ENCODE peak calls at places on chromosomes 5 and 9, in six cellular contexts. U, Z, I, N, R and Q are unnamed samples.

GRCh38 chr9:135076143-135076875 is 11.2 kb upstream of the OLFM1 start:
- DNase-seq in U (no peak), Z (no peak), I (no peak), N (peak), R (no peak), Q (no peak)

GRCh38 chr5:69415584-69415958 is 655 bp downstream of the MARVELD2 start:
- DNase-seq in U (peak), Z (no peak), I (no peak), N (no peak), R (peak), Q (no peak)

GRCh38 chr9:116587919-116588318 is 99.2 kb upstream of the TRIM32 start:
- DNase-seq in U (no peak), Z (no peak), I (no peak), N (no peak), R (no peak), Q (no peak)

GRCh38 chr5:138954257-138955012 is 79.3 kb upstream of the LRRTM2 start:
- DNase-seq in U (peak), Z (no peak), I (no peak), N (peak), R (no peak), Q (no peak)

GRCh38 chr9:21015122-21015815 is 16.2 kb downstream of the HACD4 start:
- DNase-seq in U (peak), Z (no peak), I (no peak), N (no peak), R (no peak), Q (no peak)

GRCh38 chr9:83981126-83981871 is 694 bp downstream of the RMI1 start:
- DNase-seq in U (peak), Z (peak), I (peak), N (no peak), R (peak), Q (peak)

GRCh38 chr5:81971086-81971693 is 633 bp upstream of the ATG10 start:
- DNase-seq in U (no peak), Z (peak), I (peak), N (no peak), R (peak), Q (no peak)

GRCh38 chr5:655406-655805 is 37.7 kb downstream of the TPPP start:
- DNase-seq in U (no peak), Z (no peak), I (no peak), N (no peak), R (no peak), Q (no peak)

GRCh38 chr5:176803027-176803942 is 7.1 kb upstream of the UNC5A start:
- DNase-seq in U (no peak), Z (no peak), I (no peak), N (no peak), R (no peak), Q (no peak)

GRCh38 chr5:58565033-58565432 is 17.8 kb upstream of the RAB3C start:
- DNase-seq in U (no peak), Z (no peak), I (no peak), N (no peak), R (no peak), Q (no peak)

GRCh38 chr5:159209438-159210305 is at the start of gene RNF145:
- DNase-seq in U (peak), Z (peak), I (peak), N (peak), R (peak), Q (peak)

GRCh38 chr5:104347119-104347708 is 784.6 kb upstream of the NUDT12 start:
- DNase-seq in U (peak), Z (no peak), I (peak), N (no peak), R (no peak), Q (no peak)

GRCh38 chr5:91642592-91642991 is 259.5 kb upstream of the ARRDC3 start:
- DNase-seq in U (no peak), Z (no peak), I (no peak), N (no peak), R (no peak), Q (no peak)

GRCh38 chr5:123094919-123095693 is 6.1 kb downstream of the PRDM6 start:
- DNase-seq in U (peak), Z (no peak), I (peak), N (no peak), R (no peak), Q (no peak)

GRCh38 chr5:150113047-150113744 is 26.8 kb upstream of the CSF1R start:
- DNase-seq in U (peak), Z (no peak), I (no peak), N (no peak), R (no peak), Q (peak)

GRCh38 chr9:3732077-3733038 is 206.6 kb upstream of the RFX3 start:
- DNase-seq in U (peak), Z (peak), I (peak), N (no peak), R (peak), Q (no peak)

GRCh38 chr9:112782218-112782617 is 31.7 kb downstream of the SNX30 start:
- DNase-seq in U (no peak), Z (no peak), I (no peak), N (no peak), R (peak), Q (no peak)

GRCh38 chr5:132057498-132058255 is 2.8 kb upstream of the IL3 start:
- DNase-seq in U (no peak), Z (no peak), I (no peak), N (no peak), R (no peak), Q (no peak)

GRCh38 chr9:93809204-93809940 is 145.8 kb downstream of the BARX1 start:
- DNase-seq in U (no peak), Z (no peak), I (no peak), N (no peak), R (no peak), Q (no peak)

GRCh38 chr5:9365501-9365900 is 180.4 kb downstream of the SEMA5A start:
- DNase-seq in U (no peak), Z (no peak), I (no peak), N (no peak), R (no peak), Q (no peak)

GRCh38 chr5:126515337-126515736 is 79.7 kb downstream of the ALDH7A1 start:
- DNase-seq in U (peak), Z (no peak), I (no peak), N (no peak), R (no peak), Q (no peak)

GRCh38 chr5:126516133-126516532 is 78.9 kb downstream of the ALDH7A1 start:
- DNase-seq in U (no peak), Z (no peak), I (peak), N (no peak), R (no peak), Q (no peak)

GRCh38 chr5:126513302-126513701 is 81.7 kb downstream of the ALDH7A1 start:
- DNase-seq in U (no peak), Z (no peak), I (no peak), N (no peak), R (no peak), Q (no peak)

GRCh38 chr5:126513703-126514102 is 81.3 kb downstream of the ALDH7A1 start:
- DNase-seq in U (no peak), Z (no peak), I (peak), N (no peak), R (no peak), Q (no peak)

DNA sequence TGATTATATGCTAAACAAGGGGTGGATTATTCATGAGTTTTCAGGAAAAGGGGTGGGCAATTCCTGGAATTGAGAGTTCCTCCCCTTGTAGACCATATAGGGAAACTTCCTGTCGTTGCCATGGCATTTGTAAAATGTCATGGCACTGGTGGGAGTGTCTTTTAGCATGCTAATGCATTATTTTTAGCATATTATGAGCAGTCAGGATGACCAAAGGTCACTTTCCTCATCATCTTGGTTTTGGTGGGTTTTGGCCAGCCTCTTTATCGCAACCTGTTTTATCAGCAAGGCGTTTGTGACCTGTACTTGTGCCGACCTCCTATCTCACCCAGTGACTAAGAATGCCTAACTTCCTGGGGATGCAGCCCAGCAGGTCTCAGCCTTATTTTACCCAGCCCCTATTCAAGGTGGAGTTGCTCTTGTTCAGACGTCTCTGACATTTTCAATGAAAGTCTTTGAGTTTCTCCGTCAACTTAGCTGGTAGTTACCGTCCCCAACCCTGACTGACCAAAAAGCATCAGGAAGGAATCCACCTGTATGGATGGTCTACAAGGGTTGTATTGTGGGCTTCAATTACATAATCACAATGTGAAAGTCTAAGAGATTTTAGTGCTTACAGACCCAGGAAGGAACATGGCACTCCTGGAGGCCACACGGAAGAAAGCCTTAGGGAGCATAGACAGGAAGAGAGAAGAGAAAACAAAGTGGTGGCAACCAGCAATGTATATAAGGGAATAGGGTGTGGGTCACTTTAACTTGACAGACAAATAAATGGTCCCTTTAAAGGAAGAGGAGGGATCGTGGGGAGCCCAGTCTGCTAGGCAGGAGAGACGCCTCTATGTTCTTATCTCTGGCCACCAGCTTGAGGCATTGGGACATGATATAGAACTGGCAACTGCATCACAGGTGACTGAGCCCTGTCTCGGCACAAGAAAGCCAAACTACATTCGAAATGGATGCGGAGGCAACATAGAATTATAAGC is 80.6 kb downstream of the ALDH7A1 start:
- DNase-seq in U (peak), Z (no peak), I (peak), N (no peak), R (no peak), Q (no peak)
- H3K4me3 ChIP-seq in U (no peak), Z (no peak), I (no peak), N (no peak), R (no peak), Q (no peak)

GRCh38 chr9:128828719-128829452 is 708 bp downstream of the SPOUT1 start:
- DNase-seq in U (no peak), Z (no peak), I (no peak), N (no peak), R (no peak), Q (no peak)

GRCh38 chr9:128824911-128825310 is 4.7 kb downstream of the SPOUT1 start:
- DNase-seq in U (no peak), Z (no peak), I (no peak), N (no peak), R (no peak), Q (no peak)

GRCh38 chr9:128825923-128826702 is 3.5 kb downstream of the SPOUT1 start:
- DNase-seq in U (peak), Z (peak), I (no peak), N (no peak), R (no peak), Q (no peak)

GRCh38 chr9:128829477-128830251 is at the start of gene SPOUT1:
- DNase-seq in U (peak), Z (peak), I (peak), N (peak), R (peak), Q (peak)

DNA sequence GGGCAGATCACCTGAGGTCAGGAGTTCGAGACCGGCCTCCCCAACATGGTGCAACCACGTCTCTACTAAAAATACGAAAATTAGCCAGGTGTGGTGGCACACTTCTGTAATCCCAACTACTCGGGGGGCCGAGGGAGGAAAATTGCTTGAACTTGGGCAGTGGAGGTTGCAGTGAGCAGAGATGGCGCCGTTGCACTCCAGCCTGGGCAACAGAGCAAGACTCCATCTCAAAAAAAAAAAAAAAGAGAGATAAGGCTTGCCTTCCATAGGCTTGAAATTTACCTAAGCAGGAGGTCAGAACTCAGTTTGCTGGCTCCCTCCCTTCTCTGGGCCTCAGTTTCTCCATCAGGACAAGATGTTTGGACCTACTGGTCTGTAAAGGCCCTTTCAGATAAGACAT is 1.3 kb downstream of the SPOUT1 start:
- DNase-seq in U (no peak), Z (no peak), I (no peak), N (no peak), R (no peak), Q (no peak)
- H3K4me3 ChIP-seq in U (no peak), Z (peak), I (no peak), N (no peak), R (no peak), Q (peak)

DNA sequence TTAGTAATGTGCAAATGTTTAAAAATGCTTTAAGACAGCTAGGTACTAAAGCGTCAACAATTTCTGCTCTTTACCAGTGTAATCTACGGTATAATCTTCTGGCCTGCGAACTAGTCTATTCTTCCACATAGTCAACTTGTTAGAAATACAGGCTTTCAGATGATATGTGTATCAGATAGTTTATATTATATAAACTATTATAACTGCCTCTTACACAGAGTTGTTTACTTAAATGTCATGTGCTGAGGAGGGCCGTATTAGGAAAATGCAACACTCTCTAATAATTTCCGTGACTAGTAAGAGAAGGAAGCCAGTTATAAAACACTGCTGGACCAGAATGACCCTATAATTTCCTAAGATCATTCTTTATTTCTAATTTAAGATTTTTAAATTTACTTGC is 63.6 kb downstream of the WDR41 start:
- DNase-seq in U (no peak), Z (no peak), I (peak), N (no peak), R (no peak), Q (no peak)
- H3K4me3 ChIP-seq in U (no peak), Z (no peak), I (no peak), N (no peak), R (no peak), Q (no peak)

DNA sequence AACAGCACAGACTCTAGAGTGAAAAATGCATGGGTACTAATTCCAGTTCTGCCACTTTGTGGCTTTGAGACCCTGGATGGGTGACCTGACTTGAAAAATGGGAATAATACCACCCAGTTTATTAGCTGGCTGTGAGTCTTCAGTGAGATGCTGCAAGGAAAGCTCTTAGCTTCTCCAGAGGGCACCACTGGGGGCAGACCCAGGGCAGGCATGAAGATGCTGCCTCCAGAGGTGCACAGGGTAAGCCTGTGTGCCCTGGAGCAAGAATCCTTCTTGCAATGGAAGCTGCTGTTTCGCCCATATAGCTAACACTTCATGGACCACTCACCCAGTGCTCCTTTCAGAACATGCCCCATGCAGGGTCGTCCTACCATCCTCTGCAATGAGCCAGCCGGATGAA is 75.7 kb downstream of the C5orf15 start:
- DNase-seq in U (no peak), Z (no peak), I (no peak), N (peak), R (no peak), Q (no peak)
- H3K4me3 ChIP-seq in U (no peak), Z (no peak), I (no peak), N (no peak), R (no peak), Q (no peak)

DNA sequence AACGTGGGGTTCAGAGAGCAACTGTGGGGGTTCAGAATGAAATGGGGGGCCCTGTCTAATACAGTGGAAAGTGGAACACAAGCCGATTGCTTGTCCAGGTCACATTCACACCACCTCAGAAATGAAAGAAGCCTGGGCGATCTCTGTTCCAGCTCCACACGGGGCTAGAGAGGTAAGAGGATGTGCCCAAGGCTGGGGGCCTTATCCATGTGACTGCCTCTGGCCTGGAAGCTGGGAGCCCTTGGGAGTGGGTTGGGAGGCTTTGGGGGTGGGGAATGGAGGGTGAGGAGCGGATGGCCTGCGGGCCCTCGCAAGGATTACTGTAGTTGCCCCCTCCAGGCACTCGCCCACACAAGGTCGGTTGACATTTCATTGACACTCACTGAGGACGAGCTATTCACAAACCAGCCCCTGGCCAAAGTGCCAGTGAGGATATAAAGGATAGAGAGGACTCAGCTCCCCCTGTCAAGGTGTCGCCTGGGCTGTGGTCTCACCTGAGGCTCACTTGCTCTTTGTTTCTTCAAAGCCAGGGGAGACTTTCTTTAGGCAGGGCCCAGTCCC is 86.7 kb downstream of the LIFR start:
- DNase-seq in U (no peak), Z (no peak), I (no peak), N (no peak), R (no peak), Q (no peak)
- H3K4me3 ChIP-seq in U (no peak), Z (no peak), I (no peak), N (no peak), R (no peak), Q (no peak)

DNA sequence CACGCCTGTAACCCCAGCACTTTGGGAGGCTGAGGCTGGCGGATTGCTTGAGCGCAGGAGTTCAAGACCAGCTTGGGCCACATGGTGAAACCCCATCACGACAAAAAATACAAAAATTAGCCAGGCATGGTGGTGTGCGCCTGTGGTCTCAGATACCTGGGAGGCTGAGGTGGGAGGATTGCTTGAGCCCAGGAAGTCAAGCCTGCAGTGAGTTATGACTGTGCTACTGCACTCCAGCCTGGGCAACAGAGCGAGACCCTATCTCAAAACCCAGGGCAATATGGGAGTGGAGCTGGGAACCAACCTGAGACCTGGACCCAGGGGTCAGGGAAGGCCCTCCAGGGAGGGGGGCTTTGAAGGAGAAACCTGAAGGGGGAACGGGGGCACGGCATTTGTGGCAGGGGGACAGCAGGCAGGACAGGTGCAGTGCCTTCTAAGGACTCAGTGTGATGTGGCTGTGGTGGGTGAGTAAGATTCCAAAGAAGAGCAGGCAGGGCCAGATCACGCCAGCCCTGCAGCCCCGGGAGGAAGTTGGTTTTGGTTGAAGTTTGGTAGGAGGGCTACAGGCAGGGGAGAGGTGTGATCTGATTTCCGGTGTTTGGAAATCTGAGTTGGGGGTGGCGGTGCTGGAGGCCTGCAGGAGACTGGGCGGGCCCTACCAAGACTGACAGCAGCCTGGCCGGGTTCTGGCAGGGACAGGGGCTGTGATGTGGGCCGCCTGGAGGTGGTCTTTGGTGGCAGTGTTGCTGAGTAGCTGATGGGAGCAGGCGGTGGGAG is 46.2 kb downstream of the NTNG2 start:
- DNase-seq in U (peak), Z (no peak), I (no peak), N (no peak), R (no peak), Q (no peak)
- H3K4me3 ChIP-seq in U (no peak), Z (no peak), I (no peak), N (no peak), R (no peak), Q (no peak)

DNA sequence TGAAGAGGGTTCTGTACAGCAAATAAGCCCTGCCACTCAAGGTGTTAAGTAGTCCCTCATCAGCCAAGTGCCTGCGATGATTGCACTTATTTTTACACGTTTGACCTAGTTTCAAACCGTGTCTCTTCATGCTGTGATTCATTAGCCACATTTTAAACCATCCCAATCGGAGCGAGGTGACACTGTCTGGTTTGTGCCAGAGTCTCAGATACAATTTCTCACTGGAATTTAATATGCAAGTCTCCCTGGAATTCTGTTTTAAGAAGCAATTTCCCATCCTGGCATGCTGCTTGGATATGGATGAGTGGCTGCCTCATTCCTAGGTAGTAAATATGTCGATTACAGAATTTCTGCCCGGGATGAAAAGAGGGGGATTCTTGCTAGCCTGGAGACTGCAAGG is 1.6 kb downstream of the INSYN2B start:
- DNase-seq in U (no peak), Z (no peak), I (no peak), N (no peak), R (no peak), Q (no peak)
- H3K4me3 ChIP-seq in U (no peak), Z (no peak), I (peak), N (peak), R (no peak), Q (peak)

GRCh38 chr9:86589273-86589672 is 235.1 kb upstream of the TUT7 start:
- DNase-seq in U (peak), Z (no peak), I (no peak), N (no peak), R (no peak), Q (no peak)

GRCh38 chr9:86591472-86591871 is 237.3 kb upstream of the TUT7 start:
- DNase-seq in U (no peak), Z (no peak), I (no peak), N (no peak), R (no peak), Q (peak)

GRCh38 chr9:86586144-86586494 is 231.9 kb upstream of the TUT7 start:
- DNase-seq in U (no peak), Z (no peak), I (no peak), N (no peak), R (no peak), Q (no peak)

GRCh38 chr9:86580688-86581087 is 226.5 kb upstream of the TUT7 start:
- DNase-seq in U (no peak), Z (no peak), I (peak), N (no peak), R (no peak), Q (no peak)

GRCh38 chr9:86585422-86586143 is 231.4 kb upstream of the TUT7 start:
- DNase-seq in U (peak), Z (no peak), I (peak), N (no peak), R (no peak), Q (no peak)
- H3K4me3 ChIP-seq in U (no peak), Z (no peak), I (peak), N (no peak), R (no peak), Q (no peak)